ENCODE peak calls at places on chromosomes 5 and 9, in seven cellular contexts. M is PC-3, V is heart left ventricle, G is epithelial cell of proximal tubule, B is OCI-LY7, P is lower leg skin, X is cardiac muscle cell. R is an unnamed sample.
A peak's percentile ranks its signal among the peaks of the same experiment; 100 is the strongest.

GRCh38 chr5:1000329-1000728 is 8.3 kb upstream of the NKD2 start:
- DNase-seq in P (peak; percentile 69), V (no peak), M (no peak), B (no peak), X (no peak), G (no peak), R (no peak)

GRCh38 chr5:81427566-81427965 is 33.6 kb upstream of the ACOT12 start:
- DNase-seq in B (no peak), X (no peak), P (no peak), V (no peak), M (no peak), G (no peak), R (no peak)

GRCh38 chr9:18746631-18747030 is 272.7 kb downstream of the ADAMTSL1 start:
- DNase-seq in B (no peak), P (no peak), V (no peak), X (no peak), M (no peak), G (no peak), R (no peak)

GRCh38 chr9:70571247-70571646 is 156.8 kb upstream of the KLF9 start:
- DNase-seq in G (no peak), V (no peak), B (no peak), P (no peak), M (no peak), X (no peak), R (no peak)

GRCh38 chr5:5688925-5689310 is 266.4 kb downstream of the ICE1 start:
- DNase-seq in B (no peak), G (no peak), X (no peak), M (no peak), V (no peak), P (no peak), R (no peak)

GRCh38 chr9:131732061-131732526 is 7.8 kb downstream of the RAPGEF1 start:
- DNase-seq in G (no peak), P (no peak), B (no peak), V (no peak), X (no peak), M (peak; percentile 46), R (no peak)

GRCh38 chr9:72937545-72937944 is 15.3 kb downstream of the ALDH1A1 start:
- DNase-seq in B (no peak), M (no peak), X (no peak), P (no peak), V (no peak), G (no peak), R (no peak)

GRCh38 chr9:89978185-89978584 is 373.4 kb downstream of the GADD45G start:
- DNase-seq in P (no peak), V (no peak), B (no peak), M (peak; percentile 6), X (peak; percentile 23), G (no peak), R (no peak)

GRCh38 chr5:4868140-4868735 is 271.9 kb upstream of the ADAMTS16 start:
- DNase-seq in B (peak; percentile 47), G (no peak), M (peak; percentile 75), P (no peak), V (peak; percentile 33), X (peak; percentile 20), R (peak; percentile 73)

GRCh38 chr9:128607642-128608350 is 48.9 kb downstream of the DYNC2I2 start:
- DNase-seq in G (no peak), B (no peak), X (no peak), M (peak; percentile 43), P (peak; percentile 88), V (peak; percentile 81), R (no peak)

GRCh38 chr9:112647596-112647995 is 70.3 kb downstream of the INIP start:
- DNase-seq in X (no peak), G (no peak), M (no peak), V (no peak), P (no peak), B (no peak), R (no peak)

GRCh38 chr5:164600166-164600715 is 1094.8 kb downstream of the MAT2B start:
- DNase-seq in B (no peak), P (no peak), M (peak; percentile 55), G (no peak), V (no peak), X (peak; percentile 12), R (no peak)

GRCh38 chr9:80592413-80592812 is 1020.6 kb downstream of the TLE4 start:
- DNase-seq in V (no peak), M (no peak), B (no peak), P (no peak), X (no peak), G (no peak), R (no peak)

GRCh38 chr9:5442400-5443011 is 4.8 kb upstream of the PLGRKT start:
- DNase-seq in G (no peak), V (no peak), B (peak; percentile 76), P (no peak), M (peak; percentile 67), X (peak; percentile 73), R (no peak)

GRCh38 chr5:109030360-109031143 is 282.9 kb downstream of the FER start:
- DNase-seq in V (no peak), M (no peak), X (peak; percentile 21), G (no peak), B (no peak), P (no peak), R (no peak)

GRCh38 chr5:115382989-115383388 is 86.5 kb upstream of the CCDC112 start:
- DNase-seq in B (no peak), P (no peak), X (no peak), M (no peak), G (no peak), V (no peak), R (no peak)

GRCh38 chr5:106454651-106455415 is 1215.9 kb downstream of the EFNA5 start:
- DNase-seq in X (peak; percentile 55), P (no peak), B (peak; percentile 16), G (peak; percentile 57), V (no peak), M (peak; percentile 89), R (no peak)

GRCh38 chr5:181173420-181174342 is 26.3 kb downstream of the OR2V2 start:
- DNase-seq in M (peak; percentile 80), B (peak; percentile 91), P (no peak), G (no peak), X (peak; percentile 35), V (no peak), R (no peak)

GRCh38 chr5:87252283-87252605 is 15.4 kb upstream of the RASA1 start:
- DNase-seq in V (no peak), G (no peak), B (no peak), P (no peak), M (no peak), X (no peak), R (no peak)

GRCh38 chr5:60916646-60917045 is 28.2 kb downstream of the ERCC8 start:
- DNase-seq in G (no peak), P (no peak), V (no peak), B (no peak), X (no peak), M (no peak), R (no peak)

GRCh38 chr5:28808967-28809810 is 1770.8 kb upstream of the CDH9 start:
- DNase-seq in G (no peak), X (no peak), M (no peak), P (no peak), V (no peak), B (no peak), R (no peak)

GRCh38 chr9:116156621-116157314 is 3.2 kb downstream of the PAPPA start:
- DNase-seq in P (peak; percentile 88), B (no peak), G (no peak), X (peak; percentile 94), M (peak; percentile 71), V (peak; percentile 80), R (no peak)

GRCh38 chr5:116502616-116503015 is 72.0 kb downstream of the SEMA6A start:
- DNase-seq in P (no peak), M (no peak), V (no peak), B (no peak), G (peak; percentile 39), X (peak; percentile 62), R (no peak)

GRCh38 chr5:41270423-41271251 is 57.3 kb upstream of the C6 start:
- DNase-seq in M (peak; percentile 85), V (peak; percentile 57), G (peak; percentile 18), X (peak; percentile 91), P (no peak), B (peak; percentile 21), R (peak; percentile 20)

GRCh38 chr5:38207343-38207742 is 51.0 kb upstream of the EGFLAM start:
- DNase-seq in B (no peak), G (no peak), M (peak; percentile 32), X (no peak), V (no peak), P (no peak), R (no peak)
- TF ChIP-seq CTCF in B (no peak), G (peak; percentile 22), M (no peak), X (no peak), V (no peak), P (no peak), R (no peak)

GRCh38 chr9:71783120-71783523 is 14.8 kb upstream of the CEMIP2 start:
- DNase-seq in G (no peak), B (peak; percentile 75), M (peak; percentile 65), V (no peak), X (no peak), P (peak; percentile 89), R (peak; percentile 36)
- TF ChIP-seq CTCF in G (no peak), B (peak; percentile 60), M (no peak), V (no peak), X (no peak), P (no peak), R (peak; percentile 16)

GRCh38 chr5:8391916-8392315 is 523.0 kb downstream of the MTRR start:
- DNase-seq in X (no peak), G (peak; percentile 3), P (no peak), M (no peak), V (no peak), B (no peak), R (no peak)

GRCh38 chr5:8399471-8399870 is 530.5 kb downstream of the MTRR start:
- DNase-seq in M (no peak), G (no peak), P (no peak), B (no peak), V (no peak), X (no peak), R (no peak)

GRCh38 chr5:8396756-8397155 is 527.8 kb downstream of the MTRR start:
- DNase-seq in G (no peak), P (no peak), B (no peak), V (no peak), M (peak; percentile 49), X (no peak), R (no peak)

DNA sequence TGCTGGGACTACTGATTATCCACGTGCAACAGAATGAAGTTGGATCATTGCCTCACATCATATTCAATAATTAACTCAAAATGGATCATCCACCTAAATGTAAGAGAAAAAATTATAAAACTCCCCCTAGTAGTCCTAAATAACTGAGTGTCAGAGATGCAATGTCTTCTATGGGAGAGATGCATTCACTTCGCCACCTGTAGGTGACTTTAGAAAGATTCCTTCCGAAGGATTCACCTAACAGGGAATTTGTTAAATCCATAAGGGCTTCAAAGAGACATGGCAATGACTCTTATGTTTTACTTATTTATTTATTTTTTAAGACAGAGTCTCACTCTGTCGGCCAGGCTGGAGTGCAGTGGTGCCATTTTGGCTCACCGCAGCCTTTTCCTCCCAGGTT is 526.0 kb downstream of the MTRR start:
- DNase-seq in G (no peak), X (no peak), M (peak; percentile 71), V (no peak), B (no peak), P (no peak), R (no peak)
- TF ChIP-seq CTCF in G (no peak), X (no peak), M (peak; percentile 78), V (no peak), B (peak; percentile 9), P (no peak), R (no peak)

DNA sequence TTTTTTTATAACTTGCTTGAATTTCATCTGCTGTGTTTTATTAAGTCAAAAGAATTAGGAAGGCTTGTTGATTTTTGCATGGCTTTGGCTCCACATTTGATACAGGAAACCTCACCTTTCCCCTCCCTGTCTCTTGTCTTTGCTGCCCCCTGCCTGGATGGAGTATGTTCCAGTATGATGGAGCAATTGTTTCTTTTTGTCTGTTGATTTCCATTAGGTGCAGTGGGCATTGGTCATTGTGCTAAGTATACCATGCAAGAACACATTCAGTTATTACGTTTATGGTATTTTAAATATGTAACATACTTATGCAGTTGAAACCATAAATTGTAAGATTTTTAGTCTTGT is 19.6 kb downstream of the TJP2 start:
- DNase-seq in X (no peak), B (peak; percentile 53), P (no peak), V (no peak), G (no peak), M (peak; percentile 44), R (no peak)
- TF ChIP-seq CTCF in X (no peak), B (peak; percentile 3), P (no peak), V (no peak), G (peak; percentile 37), M (peak; percentile 16), R (no peak)